ENCODE peak calls at places on chromosome 13, in eight cellular contexts. L is GM23338, F is cardiac muscle cell, U is SK-N-SH, Y is ascending aorta, C is stomach, Q is AG04450, X is esophagus squamous epithelium. D is an unnamed sample.

GRCh38 chr13:77820431-77821149 is 98.0 kb downstream of the EDNRB start:
- DNase-seq in Q (no peak), U (no peak), X (no peak), F (no peak), Y (no peak), C (no peak), L (peak), D (no peak)

GRCh38 chr13:98033277-98034247 is 80.1 kb downstream of the IPO5 start:
- DNase-seq in U (peak), L (peak), F (peak), Y (no peak), C (no peak), Q (no peak), X (no peak), D (peak)

GRCh38 chr13:21672811-21673591 is 2.1 kb downstream of the FGF9 start:
- DNase-seq in X (no peak), C (no peak), L (no peak), F (no peak), Q (no peak), Y (no peak), U (no peak), D (no peak)

GRCh38 chr13:50643055-50643454 is 200.4 kb downstream of the DLEU7 start:
- DNase-seq in U (no peak), L (no peak), F (no peak), Y (no peak), X (no peak), C (no peak), Q (no peak), D (no peak)

GRCh38 chr13:26601669-26602068 is 44.2 kb downstream of the WASF3 start:
- DNase-seq in C (no peak), Y (no peak), Q (no peak), F (peak), U (peak), L (no peak), X (no peak), D (no peak)

GRCh38 chr13:47109028-47109427 is 212.2 kb upstream of the HTR2A start:
- DNase-seq in Y (no peak), C (peak), F (peak), L (no peak), X (no peak), U (no peak), Q (no peak), D (no peak)

GRCh38 chr13:101640797-101641400 is 188.4 kb downstream of the ITGBL1 start:
- DNase-seq in L (no peak), C (no peak), Q (peak), Y (no peak), X (no peak), F (peak), U (no peak), D (no peak)

GRCh38 chr13:41463823-41464602 is 6.7 kb downstream of the RGCC start:
- DNase-seq in U (no peak), Q (no peak), C (no peak), Y (no peak), X (no peak), F (no peak), L (no peak), D (no peak)

GRCh38 chr13:38753878-38754277 is 67.0 kb downstream of the FREM2 start:
- DNase-seq in Y (no peak), L (peak), F (no peak), U (no peak), C (no peak), X (no peak), Q (no peak), D (no peak)

GRCh38 chr13:23699271-23699670 is 129.1 kb downstream of the TNFRSF19 start:
- DNase-seq in L (no peak), Q (no peak), F (peak), U (no peak), C (no peak), X (no peak), Y (no peak), D (no peak)

GRCh38 chr13:90800082-90800746 is 547.3 kb upstream of the MIR17HG start:
- DNase-seq in Y (peak), F (peak), C (no peak), X (no peak), U (peak), Q (no peak), L (no peak), D (peak)

GRCh38 chr13:48504606-48505369 is 28.1 kb downstream of the RCBTB2 start:
- DNase-seq in Q (no peak), C (no peak), L (peak), U (no peak), Y (no peak), F (no peak), X (no peak), D (peak)

GRCh38 chr13:29526741-29527140 is 68.7 kb downstream of the SLC7A1 start:
- DNase-seq in U (no peak), L (no peak), Y (no peak), X (no peak), Q (no peak), C (no peak), F (no peak), D (no peak)

GRCh38 chr13:28584873-28585317 is 74.0 kb upstream of the POMP start:
- DNase-seq in C (no peak), Q (peak), U (no peak), X (no peak), L (no peak), Y (no peak), F (peak), D (no peak)

GRCh38 chr13:97254809-97255208 is 32.7 kb downstream of the MBNL2 start:
- DNase-seq in X (no peak), U (no peak), C (no peak), Y (no peak), L (no peak), Q (no peak), F (no peak), D (no peak)

GRCh38 chr13:103663996-103664395 is 597.8 kb upstream of the SLC10A2 start:
- DNase-seq in C (no peak), F (no peak), L (no peak), U (no peak), Q (no peak), X (no peak), Y (no peak), D (no peak)

GRCh38 chr13:40666905-40667621 is 622 bp upstream of the FOXO1 start:
- DNase-seq in U (peak), Y (peak), C (peak), X (peak), F (no peak), Q (no peak), L (peak), D (peak)

GRCh38 chr13:44293908-44294735 is 79.5 kb upstream of the SERP2 start:
- DNase-seq in F (peak), L (no peak), Y (peak), U (no peak), C (no peak), X (no peak), Q (no peak), D (no peak)

GRCh38 chr13:29674532-29674931 is 79.0 kb upstream of the SLC7A1 start:
- DNase-seq in U (no peak), Y (no peak), C (no peak), X (no peak), F (no peak), L (no peak), Q (no peak), D (no peak)

GRCh38 chr13:61410669-61411297 is 4.9 kb downstream of the PCDH20 start:
- DNase-seq in L (peak), C (no peak), U (peak), Q (no peak), F (peak), Y (no peak), X (no peak), D (no peak)

GRCh38 chr13:111904701-111905608 is 162.0 kb upstream of the SOX1 start:
- DNase-seq in C (no peak), Q (no peak), U (no peak), Y (peak), X (no peak), L (peak), F (no peak), D (peak)

GRCh38 chr13:79796116-79796515 is 315.2 kb downstream of the NDFIP2 start:
- DNase-seq in Q (no peak), Y (no peak), X (no peak), U (no peak), C (no peak), F (no peak), L (no peak), D (no peak)

GRCh38 chr13:83019986-83020385 is 862.3 kb downstream of the SLITRK1 start:
- DNase-seq in L (no peak), Q (no peak), C (no peak), Y (no peak), U (no peak), F (peak), X (no peak), D (no peak)

GRCh38 chr13:25046985-25047660 is 48.8 kb upstream of the PABPC3 start:
- DNase-seq in U (peak), L (peak), X (no peak), F (peak), C (no peak), Y (no peak), Q (peak), D (no peak)

GRCh38 chr13:48580185-48580803 is 47.4 kb upstream of the RCBTB2 start:
- DNase-seq in L (peak), X (no peak), U (peak), Y (peak), Q (peak), C (peak), F (peak), D (peak)

GRCh38 chr13:75841905-75842304 is 205.8 kb downstream of the LMO7 start:
- DNase-seq in F (no peak), C (no peak), X (no peak), Y (no peak), Q (no peak), L (no peak), U (no peak), D (no peak)

GRCh38 chr13:37495046-37495445 is 103.5 kb downstream of the POSTN start:
- DNase-seq in C (no peak), Y (no peak), U (no peak), Q (no peak), F (no peak), X (no peak), L (no peak), D (no peak)

GRCh38 chr13:25354377-25354776 is 17.4 kb upstream of the ATP8A2 start:
- DNase-seq in C (no peak), U (no peak), L (no peak), Y (no peak), X (no peak), F (no peak), Q (no peak), D (no peak)

GRCh38 chr13:51726446-51727185 is 77.3 kb downstream of the DHRS12 start:
- DNase-seq in Q (peak), F (peak), X (no peak), Y (no peak), C (no peak), L (no peak), U (no peak), D (no peak)

GRCh38 chr13:46195017-46195416 is 13.0 kb upstream of the LCP1 start:
- DNase-seq in Q (no peak), L (no peak), U (no peak), C (no peak), Y (no peak), F (no peak), X (no peak), D (no peak)

GRCh38 chr13:65748227-65748626 is 1481.9 kb downstream of the PCDH9 start:
- DNase-seq in Q (no peak), Y (no peak), X (no peak), F (no peak), C (no peak), U (no peak), L (no peak), D (no peak)

GRCh38 chr13:53058077-53058660 is 29.6 kb downstream of the OLFM4 start:
- DNase-seq in U (no peak), Q (no peak), L (no peak), Y (no peak), X (no peak), C (no peak), F (no peak), D (no peak)

GRCh38 chr13:45628094-45628493 is 12.6 kb upstream of the ERICH6B start:
- DNase-seq in F (no peak), Y (no peak), C (no peak), L (no peak), U (no peak), Q (no peak), X (no peak), D (no peak)

GRCh38 chr13:21567714-21568113 is 36.3 kb downstream of the MICU2 start:
- DNase-seq in X (no peak), L (no peak), C (no peak), U (no peak), Q (no peak), F (peak), Y (no peak), D (no peak)

GRCh38 chr13:110399801-110400200 is 92.7 kb downstream of the COL4A2 start:
- DNase-seq in C (no peak), F (peak), Y (no peak), U (no peak), X (no peak), L (no peak), Q (no peak), D (no peak)
- H3K27ac ChIP-seq in C (peak), F (no peak), Y (peak), U (peak), X (peak), L (no peak), Q (peak), D (peak)

DNA sequence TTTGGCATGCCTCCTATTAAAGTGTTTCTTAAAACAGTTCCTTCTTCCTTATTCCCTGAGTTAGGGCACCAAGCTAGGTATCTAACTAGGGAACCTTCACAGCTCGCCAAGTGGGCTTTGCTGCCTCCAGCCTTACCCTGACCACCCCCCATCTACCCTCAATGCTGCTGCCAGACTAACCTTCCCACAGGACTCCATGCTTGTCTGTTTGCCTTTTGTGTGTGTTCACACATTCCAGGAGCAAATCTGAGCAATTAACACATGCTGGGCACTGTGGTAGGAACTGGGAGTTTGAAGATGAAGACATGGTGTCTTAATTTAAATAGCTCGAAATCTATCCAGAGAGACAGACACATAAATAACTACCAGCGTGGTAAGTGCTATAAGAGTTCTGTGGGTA is 185.2 kb downstream of the MZT1 start:
- DNase-seq in F (no peak), U (no peak), C (no peak), X (no peak), Q (no peak), Y (no peak), L (no peak), D (no peak)
- H3K27ac ChIP-seq in F (no peak), U (no peak), C (no peak), X (no peak), Q (no peak), Y (no peak), L (no peak), D (no peak)

GRCh38 chr13:99159331-99160061 is 41.2 kb upstream of the UBAC2 start:
- DNase-seq in L (no peak), Q (no peak), Y (no peak), C (no peak), F (no peak), X (no peak), U (no peak), D (no peak)
- H3K27ac ChIP-seq in L (no peak), Q (no peak), Y (no peak), C (no peak), F (peak), X (no peak), U (no peak), D (no peak)

GRCh38 chr13:113785051-113786010 is 26.3 kb downstream of the TMEM255B start:
- DNase-seq in U (no peak), Q (peak), C (no peak), X (no peak), F (peak), L (no peak), Y (no peak), D (no peak)
- H3K27ac ChIP-seq in U (no peak), Q (no peak), C (no peak), X (no peak), F (no peak), L (no peak), Y (no peak), D (no peak)

D was measured in testis.